ENCODE peak calls at places on chromosomes 5 and 9, in eight cellular contexts. I is GM23248, W is dorsolateral prefrontal cortex, T is GM20000, X is HepG2, U is NCI-H774, B is prostate gland, Z is B cell. C is an unnamed sample.

GRCh38 chr9:70480405-70480980 is 66.0 kb upstream of the KLF9 start:
- DNase-seq in W (peak), U (peak), T (no peak), B (peak), Z (no peak), I (peak), X (no peak), C (no peak)

GRCh38 chr5:75405296-75405695 is 68.3 kb downstream of the HMGCR start:
- DNase-seq in Z (no peak), W (no peak), I (no peak), X (no peak), T (no peak), U (no peak), B (no peak), C (no peak)

GRCh38 chr5:12392246-12392645 is 488.0 kb upstream of the CTNND2 start:
- DNase-seq in U (no peak), T (no peak), W (no peak), B (no peak), Z (no peak), X (no peak), I (no peak), C (no peak)

GRCh38 chr5:170571331-170571731 is 67.5 kb downstream of the KCNIP1 start:
- DNase-seq in X (peak), Z (no peak), B (no peak), T (no peak), U (peak), W (no peak), I (peak), C (no peak)

GRCh38 chr9:137307255-137308101 is 5.4 kb upstream of the NRARP start:
- DNase-seq in X (no peak), I (no peak), W (no peak), B (no peak), Z (peak), U (no peak), T (no peak), C (no peak)

GRCh38 chr9:113690055-113690740 is 185.9 kb upstream of the ZNF618 start:
- DNase-seq in T (no peak), Z (no peak), B (no peak), I (no peak), W (no peak), U (no peak), X (no peak), C (no peak)

GRCh38 chr5:159616967-159617366 is 286.7 kb upstream of the IL12B start:
- DNase-seq in U (no peak), X (no peak), W (no peak), T (no peak), Z (no peak), B (no peak), I (peak), C (no peak)

GRCh38 chr9:137878146-137878941 is 762 bp downstream of the CACNA1B start:
- DNase-seq in X (no peak), B (no peak), Z (peak), T (peak), U (no peak), W (peak), I (peak), C (peak)

GRCh38 chr9:113645224-113645971 is 181.9 kb downstream of the RGS3 start:
- DNase-seq in B (no peak), U (no peak), W (no peak), T (no peak), Z (no peak), X (no peak), I (no peak), C (no peak)

GRCh38 chr5:82406200-82406773 is 128.1 kb upstream of the RPS23 start:
- DNase-seq in X (no peak), Z (no peak), B (no peak), U (no peak), I (peak), T (no peak), W (no peak), C (no peak)

GRCh38 chr5:179596421-179596820 is 27.1 kb downstream of the HNRNPH1 start:
- DNase-seq in B (no peak), U (no peak), X (no peak), Z (no peak), T (no peak), W (no peak), I (no peak), C (peak)

GRCh38 chr9:87255437-87256155 is 242.1 kb upstream of the DAPK1 start:
- DNase-seq in X (no peak), U (no peak), T (no peak), I (peak), Z (no peak), B (no peak), W (no peak), C (no peak)

GRCh38 chr9:137240321-137240840 is 706 bp upstream of the TUBB4B start:
- DNase-seq in U (peak), W (peak), I (peak), Z (peak), B (peak), X (no peak), T (peak), C (peak)